ENCODE peak calls at places on chromosomes 6 and 20, in ten cellular contexts. One of them, this sample, is unnamed.

GRCh38 chr6:156425374-156425773 is 351.8 kb upstream of the ARID1B start:
- DNase-seq in stimulated activated CD4-positive, alpha-beta T cell treated with anti-CD3 and anti-CD28 coated beads, Interleukin-1b, Interleukin-23, amount 100 ng/mL, for 24 hours: no peak
- DNase-seq in CD4-positive, alpha-beta T cell: no peak
- DNase-seq in ovary: no peak
- DNase-seq in hepatic stellate cell: peak
- DNase-seq in iPS DF 6.9: no peak
- DNase-seq in NCI-H146: no peak
- DNase-seq in heart right ventricle: no peak
- DNase-seq in effector memory CD8-positive, alpha-beta T cell: no peak
- DNase-seq in nephron progenitor cell: no peak
- DNase-seq in this sample: no peak

GRCh38 chr20:24780648-24781047 is 168.4 kb upstream of the CST7 start:
- DNase-seq in stimulated activated CD4-positive, alpha-beta T cell treated with anti-CD3 and anti-CD28 coated beads, Interleukin-1b, Interleukin-23, amount 100 ng/mL, for 24 hours: no peak
- DNase-seq in CD4-positive, alpha-beta T cell: no peak
- DNase-seq in ovary: no peak
- DNase-seq in hepatic stellate cell: no peak
- DNase-seq in iPS DF 6.9: no peak
- DNase-seq in NCI-H146: no peak
- DNase-seq in heart right ventricle: no peak
- DNase-seq in effector memory CD8-positive, alpha-beta T cell: no peak
- DNase-seq in nephron progenitor cell: no peak
- DNase-seq in this sample: no peak

GRCh38 chr20:41769650-41770049 is 151.5 kb upstream of the CHD6 start:
- DNase-seq in stimulated activated CD4-positive, alpha-beta T cell treated with anti-CD3 and anti-CD28 coated beads, Interleukin-1b, Interleukin-23, amount 100 ng/mL, for 24 hours: no peak
- DNase-seq in CD4-positive, alpha-beta T cell: no peak
- DNase-seq in ovary: no peak
- DNase-seq in hepatic stellate cell: no peak
- DNase-seq in iPS DF 6.9: peak
- DNase-seq in NCI-H146: peak
- DNase-seq in heart right ventricle: no peak
- DNase-seq in effector memory CD8-positive, alpha-beta T cell: no peak
- DNase-seq in nephron progenitor cell: no peak
- DNase-seq in this sample: peak

GRCh38 chr6:97668716-97669115 is 385.7 kb upstream of the MMS22L start:
- DNase-seq in stimulated activated CD4-positive, alpha-beta T cell treated with anti-CD3 and anti-CD28 coated beads, Interleukin-1b, Interleukin-23, amount 100 ng/mL, for 24 hours: no peak
- DNase-seq in CD4-positive, alpha-beta T cell: no peak
- DNase-seq in ovary: no peak
- DNase-seq in hepatic stellate cell: no peak
- DNase-seq in iPS DF 6.9: no peak
- DNase-seq in NCI-H146: peak
- DNase-seq in heart right ventricle: peak
- DNase-seq in effector memory CD8-positive, alpha-beta T cell: no peak
- DNase-seq in nephron progenitor cell: peak
- DNase-seq in this sample: peak

GRCh38 chr6:15363523-15364400 is 117.9 kb downstream of the JARID2 start:
- DNase-seq in stimulated activated CD4-positive, alpha-beta T cell treated with anti-CD3 and anti-CD28 coated beads, Interleukin-1b, Interleukin-23, amount 100 ng/mL, for 24 hours: no peak
- DNase-seq in CD4-positive, alpha-beta T cell: no peak
- DNase-seq in ovary: no peak
- DNase-seq in hepatic stellate cell: no peak
- DNase-seq in iPS DF 6.9: no peak
- DNase-seq in NCI-H146: no peak
- DNase-seq in heart right ventricle: no peak
- DNase-seq in effector memory CD8-positive, alpha-beta T cell: no peak
- DNase-seq in nephron progenitor cell: peak
- DNase-seq in this sample: peak

GRCh38 chr6:144857086-144857485 is 572.0 kb downstream of the UTRN start:
- DNase-seq in stimulated activated CD4-positive, alpha-beta T cell treated with anti-CD3 and anti-CD28 coated beads, Interleukin-1b, Interleukin-23, amount 100 ng/mL, for 24 hours: no peak
- DNase-seq in CD4-positive, alpha-beta T cell: no peak
- DNase-seq in ovary: no peak
- DNase-seq in hepatic stellate cell: no peak
- DNase-seq in iPS DF 6.9: no peak
- DNase-seq in NCI-H146: no peak
- DNase-seq in heart right ventricle: no peak
- DNase-seq in effector memory CD8-positive, alpha-beta T cell: no peak
- DNase-seq in nephron progenitor cell: no peak
- DNase-seq in this sample: no peak

GRCh38 chr6:15089569-15090144 is 156.2 kb upstream of the JARID2 start:
- DNase-seq in stimulated activated CD4-positive, alpha-beta T cell treated with anti-CD3 and anti-CD28 coated beads, Interleukin-1b, Interleukin-23, amount 100 ng/mL, for 24 hours: no peak
- DNase-seq in CD4-positive, alpha-beta T cell: no peak
- DNase-seq in ovary: no peak
- DNase-seq in hepatic stellate cell: no peak
- DNase-seq in iPS DF 6.9: no peak
- DNase-seq in NCI-H146: peak
- DNase-seq in heart right ventricle: no peak
- DNase-seq in effector memory CD8-positive, alpha-beta T cell: no peak
- DNase-seq in nephron progenitor cell: peak
- DNase-seq in this sample: peak

GRCh38 chr6:76593668-76594067 is 521.2 kb upstream of the IMPG1 start:
- DNase-seq in stimulated activated CD4-positive, alpha-beta T cell treated with anti-CD3 and anti-CD28 coated beads, Interleukin-1b, Interleukin-23, amount 100 ng/mL, for 24 hours: no peak
- DNase-seq in CD4-positive, alpha-beta T cell: no peak
- DNase-seq in ovary: no peak
- DNase-seq in hepatic stellate cell: no peak
- DNase-seq in iPS DF 6.9: no peak
- DNase-seq in NCI-H146: peak
- DNase-seq in heart right ventricle: no peak
- DNase-seq in effector memory CD8-positive, alpha-beta T cell: no peak
- DNase-seq in nephron progenitor cell: no peak
- DNase-seq in this sample: peak

GRCh38 chr6:1815827-1816452 is 206.2 kb downstream of the FOXC1 start:
- DNase-seq in stimulated activated CD4-positive, alpha-beta T cell treated with anti-CD3 and anti-CD28 coated beads, Interleukin-1b, Interleukin-23, amount 100 ng/mL, for 24 hours: no peak
- DNase-seq in CD4-positive, alpha-beta T cell: no peak
- DNase-seq in ovary: no peak
- DNase-seq in hepatic stellate cell: no peak
- DNase-seq in iPS DF 6.9: no peak
- DNase-seq in NCI-H146: no peak
- DNase-seq in heart right ventricle: no peak
- DNase-seq in effector memory CD8-positive, alpha-beta T cell: no peak
- DNase-seq in nephron progenitor cell: no peak
- DNase-seq in this sample: no peak

GRCh38 chr6:148997863-148998262 is 251.0 kb downstream of the UST start:
- DNase-seq in stimulated activated CD4-positive, alpha-beta T cell treated with anti-CD3 and anti-CD28 coated beads, Interleukin-1b, Interleukin-23, amount 100 ng/mL, for 24 hours: no peak
- DNase-seq in CD4-positive, alpha-beta T cell: no peak
- DNase-seq in ovary: no peak
- DNase-seq in hepatic stellate cell: peak
- DNase-seq in iPS DF 6.9: no peak
- DNase-seq in NCI-H146: no peak
- DNase-seq in heart right ventricle: no peak
- DNase-seq in effector memory CD8-positive, alpha-beta T cell: no peak
- DNase-seq in nephron progenitor cell: no peak
- DNase-seq in this sample: no peak

GRCh38 chr20:55186228-55186627 is 710.8 kb downstream of the DOK5 start:
- DNase-seq in stimulated activated CD4-positive, alpha-beta T cell treated with anti-CD3 and anti-CD28 coated beads, Interleukin-1b, Interleukin-23, amount 100 ng/mL, for 24 hours: no peak
- DNase-seq in CD4-positive, alpha-beta T cell: no peak
- DNase-seq in ovary: no peak
- DNase-seq in hepatic stellate cell: no peak
- DNase-seq in iPS DF 6.9: no peak
- DNase-seq in NCI-H146: no peak
- DNase-seq in heart right ventricle: no peak
- DNase-seq in effector memory CD8-positive, alpha-beta T cell: no peak
- DNase-seq in nephron progenitor cell: no peak
- DNase-seq in this sample: no peak

GRCh38 chr20:38445901-38446425 is 10.8 kb upstream of the SNHG17 start:
- DNase-seq in stimulated activated CD4-positive, alpha-beta T cell treated with anti-CD3 and anti-CD28 coated beads, Interleukin-1b, Interleukin-23, amount 100 ng/mL, for 24 hours: no peak
- DNase-seq in CD4-positive, alpha-beta T cell: no peak
- DNase-seq in ovary: peak
- DNase-seq in hepatic stellate cell: no peak
- DNase-seq in iPS DF 6.9: no peak
- DNase-seq in NCI-H146: no peak
- DNase-seq in heart right ventricle: no peak
- DNase-seq in effector memory CD8-positive, alpha-beta T cell: no peak
- DNase-seq in nephron progenitor cell: no peak
- DNase-seq in this sample: no peak

GRCh38 chr6:151436300-151436699 is 15.6 kb downstream of the RMND1 start:
- DNase-seq in stimulated activated CD4-positive, alpha-beta T cell treated with anti-CD3 and anti-CD28 coated beads, Interleukin-1b, Interleukin-23, amount 100 ng/mL, for 24 hours: no peak
- DNase-seq in CD4-positive, alpha-beta T cell: no peak
- DNase-seq in ovary: no peak
- DNase-seq in hepatic stellate cell: no peak
- DNase-seq in iPS DF 6.9: no peak
- DNase-seq in NCI-H146: no peak
- DNase-seq in heart right ventricle: no peak
- DNase-seq in effector memory CD8-positive, alpha-beta T cell: no peak
- DNase-seq in nephron progenitor cell: no peak
- DNase-seq in this sample: no peak

GRCh38 chr20:276620-277495 is 13.7 kb downstream of the C20orf96 start:
- DNase-seq in stimulated activated CD4-positive, alpha-beta T cell treated with anti-CD3 and anti-CD28 coated beads, Interleukin-1b, Interleukin-23, amount 100 ng/mL, for 24 hours: no peak
- DNase-seq in CD4-positive, alpha-beta T cell: no peak
- DNase-seq in ovary: no peak
- DNase-seq in hepatic stellate cell: no peak
- DNase-seq in iPS DF 6.9: no peak
- DNase-seq in NCI-H146: no peak
- DNase-seq in heart right ventricle: no peak
- DNase-seq in effector memory CD8-positive, alpha-beta T cell: no peak
- DNase-seq in nephron progenitor cell: no peak
- DNase-seq in this sample: no peak

GRCh38 chr6:170045981-170046667 is 244.8 kb downstream of the DLL1 start:
- DNase-seq in stimulated activated CD4-positive, alpha-beta T cell treated with anti-CD3 and anti-CD28 coated beads, Interleukin-1b, Interleukin-23, amount 100 ng/mL, for 24 hours: no peak
- DNase-seq in CD4-positive, alpha-beta T cell: no peak
- DNase-seq in ovary: no peak
- DNase-seq in hepatic stellate cell: no peak
- DNase-seq in iPS DF 6.9: no peak
- DNase-seq in NCI-H146: no peak
- DNase-seq in heart right ventricle: no peak
- DNase-seq in effector memory CD8-positive, alpha-beta T cell: no peak
- DNase-seq in nephron progenitor cell: no peak
- DNase-seq in this sample: no peak

GRCh38 chr6:72296375-72296774 is 325.5 kb upstream of the KCNQ5 start:
- DNase-seq in stimulated activated CD4-positive, alpha-beta T cell treated with anti-CD3 and anti-CD28 coated beads, Interleukin-1b, Interleukin-23, amount 100 ng/mL, for 24 hours: no peak
- DNase-seq in CD4-positive, alpha-beta T cell: no peak
- DNase-seq in ovary: no peak
- DNase-seq in hepatic stellate cell: no peak
- DNase-seq in iPS DF 6.9: no peak
- DNase-seq in NCI-H146: no peak
- DNase-seq in heart right ventricle: no peak
- DNase-seq in effector memory CD8-positive, alpha-beta T cell: no peak
- DNase-seq in nephron progenitor cell: no peak
- DNase-seq in this sample: no peak

GRCh38 chr20:57543754-57544153 is 17.2 kb upstream of the PCK1 start:
- DNase-seq in stimulated activated CD4-positive, alpha-beta T cell treated with anti-CD3 and anti-CD28 coated beads, Interleukin-1b, Interleukin-23, amount 100 ng/mL, for 24 hours: no peak
- DNase-seq in CD4-positive, alpha-beta T cell: no peak
- DNase-seq in ovary: no peak
- DNase-seq in hepatic stellate cell: no peak
- DNase-seq in iPS DF 6.9: no peak
- DNase-seq in NCI-H146: no peak
- DNase-seq in heart right ventricle: no peak
- DNase-seq in effector memory CD8-positive, alpha-beta T cell: no peak
- DNase-seq in nephron progenitor cell: no peak
- DNase-seq in this sample: no peak

GRCh38 chr20:33489495-33490022 is 337 bp upstream of the CBFA2T2 start:
- DNase-seq in stimulated activated CD4-positive, alpha-beta T cell treated with anti-CD3 and anti-CD28 coated beads, Interleukin-1b, Interleukin-23, amount 100 ng/mL, for 24 hours: peak
- DNase-seq in CD4-positive, alpha-beta T cell: peak
- DNase-seq in ovary: peak
- DNase-seq in hepatic stellate cell: peak
- DNase-seq in iPS DF 6.9: peak
- DNase-seq in NCI-H146: peak
- DNase-seq in heart right ventricle: peak
- DNase-seq in effector memory CD8-positive, alpha-beta T cell: peak
- DNase-seq in nephron progenitor cell: peak
- DNase-seq in this sample: peak

GRCh38 chr6:95244749-95245148 is 332.6 kb upstream of the MANEA start:
- DNase-seq in stimulated activated CD4-positive, alpha-beta T cell treated with anti-CD3 and anti-CD28 coated beads, Interleukin-1b, Interleukin-23, amount 100 ng/mL, for 24 hours: no peak
- DNase-seq in CD4-positive, alpha-beta T cell: no peak
- DNase-seq in ovary: no peak
- DNase-seq in hepatic stellate cell: no peak
- DNase-seq in iPS DF 6.9: no peak
- DNase-seq in NCI-H146: no peak
- DNase-seq in heart right ventricle: no peak
- DNase-seq in effector memory CD8-positive, alpha-beta T cell: no peak
- DNase-seq in nephron progenitor cell: no peak
- DNase-seq in this sample: no peak

GRCh38 chr20:32439132-32439829 is 81.2 kb downstream of the ASXL1 start:
- DNase-seq in stimulated activated CD4-positive, alpha-beta T cell treated with anti-CD3 and anti-CD28 coated beads, Interleukin-1b, Interleukin-23, amount 100 ng/mL, for 24 hours: peak
- DNase-seq in CD4-positive, alpha-beta T cell: no peak
- DNase-seq in ovary: no peak
- DNase-seq in hepatic stellate cell: peak
- DNase-seq in iPS DF 6.9: no peak
- DNase-seq in NCI-H146: no peak
- DNase-seq in heart right ventricle: no peak
- DNase-seq in effector memory CD8-positive, alpha-beta T cell: no peak
- DNase-seq in nephron progenitor cell: no peak
- DNase-seq in this sample: no peak

GRCh38 chr20:48616481-48616880 is 211.3 kb downstream of the PREX1 start:
- DNase-seq in stimulated activated CD4-positive, alpha-beta T cell treated with anti-CD3 and anti-CD28 coated beads, Interleukin-1b, Interleukin-23, amount 100 ng/mL, for 24 hours: no peak
- DNase-seq in CD4-positive, alpha-beta T cell: no peak
- DNase-seq in ovary: no peak
- DNase-seq in hepatic stellate cell: no peak
- DNase-seq in iPS DF 6.9: no peak
- DNase-seq in NCI-H146: no peak
- DNase-seq in heart right ventricle: no peak
- DNase-seq in effector memory CD8-positive, alpha-beta T cell: no peak
- DNase-seq in nephron progenitor cell: no peak
- DNase-seq in this sample: no peak

GRCh38 chr20:10216146-10216741 is 2.4 kb upstream of the SNAP25 start:
- DNase-seq in stimulated activated CD4-positive, alpha-beta T cell treated with anti-CD3 and anti-CD28 coated beads, Interleukin-1b, Interleukin-23, amount 100 ng/mL, for 24 hours: no peak
- DNase-seq in CD4-positive, alpha-beta T cell: no peak
- DNase-seq in ovary: no peak
- DNase-seq in hepatic stellate cell: no peak
- DNase-seq in iPS DF 6.9: no peak
- DNase-seq in NCI-H146: peak
- DNase-seq in heart right ventricle: no peak
- DNase-seq in effector memory CD8-positive, alpha-beta T cell: no peak
- DNase-seq in nephron progenitor cell: no peak
- DNase-seq in this sample: peak

GRCh38 chr6:31300797-31301196 is 28.9 kb upstream of the HLA-C start:
- DNase-seq in stimulated activated CD4-positive, alpha-beta T cell treated with anti-CD3 and anti-CD28 coated beads, Interleukin-1b, Interleukin-23, amount 100 ng/mL, for 24 hours: no peak
- DNase-seq in CD4-positive, alpha-beta T cell: no peak
- DNase-seq in ovary: no peak
- DNase-seq in hepatic stellate cell: no peak
- DNase-seq in iPS DF 6.9: no peak
- DNase-seq in NCI-H146: no peak
- DNase-seq in heart right ventricle: no peak
- DNase-seq in effector memory CD8-positive, alpha-beta T cell: no peak
- DNase-seq in nephron progenitor cell: no peak
- DNase-seq in this sample: no peak

GRCh38 chr6:141488466-141488865 is 644.3 kb upstream of the GJE1 start:
- DNase-seq in stimulated activated CD4-positive, alpha-beta T cell treated with anti-CD3 and anti-CD28 coated beads, Interleukin-1b, Interleukin-23, amount 100 ng/mL, for 24 hours: no peak
- DNase-seq in CD4-positive, alpha-beta T cell: no peak
- DNase-seq in ovary: no peak
- DNase-seq in hepatic stellate cell: no peak
- DNase-seq in iPS DF 6.9: no peak
- DNase-seq in NCI-H146: peak
- DNase-seq in heart right ventricle: no peak
- DNase-seq in effector memory CD8-positive, alpha-beta T cell: no peak
- DNase-seq in nephron progenitor cell: no peak
- DNase-seq in this sample: peak

GRCh38 chr6:126657556-126658129 is 317.7 kb downstream of the CENPW start:
- DNase-seq in stimulated activated CD4-positive, alpha-beta T cell treated with anti-CD3 and anti-CD28 coated beads, Interleukin-1b, Interleukin-23, amount 100 ng/mL, for 24 hours: no peak
- DNase-seq in CD4-positive, alpha-beta T cell: no peak
- DNase-seq in ovary: no peak
- DNase-seq in hepatic stellate cell: peak
- DNase-seq in iPS DF 6.9: no peak
- DNase-seq in NCI-H146: peak
- DNase-seq in heart right ventricle: no peak
- DNase-seq in effector memory CD8-positive, alpha-beta T cell: no peak
- DNase-seq in nephron progenitor cell: no peak
- DNase-seq in this sample: peak

GRCh38 chr20:24437322-24438090 is 31.9 kb upstream of the SYNDIG1 start:
- DNase-seq in stimulated activated CD4-positive, alpha-beta T cell treated with anti-CD3 and anti-CD28 coated beads, Interleukin-1b, Interleukin-23, amount 100 ng/mL, for 24 hours: no peak
- DNase-seq in CD4-positive, alpha-beta T cell: no peak
- DNase-seq in ovary: no peak
- DNase-seq in hepatic stellate cell: no peak
- DNase-seq in iPS DF 6.9: no peak
- DNase-seq in NCI-H146: no peak
- DNase-seq in heart right ventricle: no peak
- DNase-seq in effector memory CD8-positive, alpha-beta T cell: no peak
- DNase-seq in nephron progenitor cell: no peak
- DNase-seq in this sample: no peak

GRCh38 chr6:35601331-35602132 is 87.2 kb downstream of the FKBP5 start:
- DNase-seq in stimulated activated CD4-positive, alpha-beta T cell treated with anti-CD3 and anti-CD28 coated beads, Interleukin-1b, Interleukin-23, amount 100 ng/mL, for 24 hours: no peak
- DNase-seq in CD4-positive, alpha-beta T cell: peak
- DNase-seq in ovary: peak
- DNase-seq in hepatic stellate cell: peak
- DNase-seq in iPS DF 6.9: no peak
- DNase-seq in NCI-H146: peak
- DNase-seq in heart right ventricle: no peak
- DNase-seq in effector memory CD8-positive, alpha-beta T cell: peak
- DNase-seq in nephron progenitor cell: no peak
- DNase-seq in this sample: peak

GRCh38 chr6:159788276-159788675 is 1.1 kb downstream of the TCP1 start:
- DNase-seq in stimulated activated CD4-positive, alpha-beta T cell treated with anti-CD3 and anti-CD28 coated beads, Interleukin-1b, Interleukin-23, amount 100 ng/mL, for 24 hours: no peak
- DNase-seq in CD4-positive, alpha-beta T cell: no peak
- DNase-seq in ovary: no peak
- DNase-seq in hepatic stellate cell: no peak
- DNase-seq in iPS DF 6.9: no peak
- DNase-seq in NCI-H146: no peak
- DNase-seq in heart right ventricle: no peak
- DNase-seq in effector memory CD8-positive, alpha-beta T cell: peak
- DNase-seq in nephron progenitor cell: no peak
- DNase-seq in this sample: no peak